ENCODE peak calls at places on chromosomes 6 and 20, in eight cellular contexts. V is RWPE1; O is Calu3; T is H9; I is keratinocyte; X is fibroblast of lung; E is stomach; L is CD4-positive, alpha-beta T cell. U is an unnamed sample.

GRCh38 chr6:27254566-27254965 is 7.1 kb downstream of the PRSS16 start:
- DNase-seq in E (no peak), X (no peak), O (no peak), L (no peak), T (no peak), V (no peak), I (no peak), U (no peak)

GRCh38 chr6:149122850-149123821 is 194.4 kb upstream of the TAB2 start:
- DNase-seq in O (no peak), L (no peak), I (no peak), E (no peak), V (no peak), X (no peak), T (no peak), U (no peak)

GRCh38 chr6:110378552-110378951 is 20.4 kb upstream of the METTL24 start:
- DNase-seq in L (no peak), T (peak), I (no peak), E (no peak), O (no peak), V (no peak), X (no peak), U (no peak)

GRCh38 chr20:43379239-43379917 is 78.3 kb upstream of the SRSF6 start:
- DNase-seq in T (no peak), V (peak), L (no peak), X (peak), I (no peak), E (no peak), O (no peak), U (no peak)

GRCh38 chr6:108293527-108294296 is 1.1 kb upstream of the AFG1L start:
- DNase-seq in T (no peak), E (no peak), L (no peak), V (no peak), X (no peak), I (no peak), O (no peak), U (no peak)

GRCh38 chr6:26136321-26136720 is 49.1 kb downstream of the HFE start:
- DNase-seq in T (no peak), E (no peak), L (no peak), X (no peak), V (no peak), O (no peak), I (no peak), U (no peak)

GRCh38 chr6:131877999-131878789 is 70.4 kb downstream of the ENPP1 start:
- DNase-seq in L (no peak), V (no peak), O (no peak), E (no peak), I (no peak), X (peak), T (no peak), U (peak)

GRCh38 chr20:62368629-62369507 is 1.8 kb upstream of the LAMA5 start:
- DNase-seq in L (no peak), V (peak), E (peak), X (peak), T (peak), O (peak), I (no peak), U (peak)

GRCh38 chr6:42450314-42451145 is 1.2 kb downstream of the TRERF1 start:
- DNase-seq in O (no peak), T (no peak), I (no peak), V (peak), L (no peak), E (no peak), X (peak), U (peak)

GRCh38 chr6:88157106-88157505 is 9.0 kb downstream of the CNR1 start:
- DNase-seq in O (no peak), T (no peak), I (no peak), L (no peak), E (no peak), V (no peak), X (no peak), U (no peak)

GRCh38 chr6:160163425-160163824 is 41.8 kb downstream of the SLC22A1 start:
- DNase-seq in L (no peak), T (no peak), E (no peak), X (no peak), I (no peak), V (no peak), O (no peak), U (no peak)

GRCh38 chr20:31857861-31858835 is 12.2 kb downstream of the DUSP15 start:
- DNase-seq in I (no peak), E (no peak), X (no peak), V (no peak), O (no peak), L (no peak), T (no peak), U (no peak)

DNA sequence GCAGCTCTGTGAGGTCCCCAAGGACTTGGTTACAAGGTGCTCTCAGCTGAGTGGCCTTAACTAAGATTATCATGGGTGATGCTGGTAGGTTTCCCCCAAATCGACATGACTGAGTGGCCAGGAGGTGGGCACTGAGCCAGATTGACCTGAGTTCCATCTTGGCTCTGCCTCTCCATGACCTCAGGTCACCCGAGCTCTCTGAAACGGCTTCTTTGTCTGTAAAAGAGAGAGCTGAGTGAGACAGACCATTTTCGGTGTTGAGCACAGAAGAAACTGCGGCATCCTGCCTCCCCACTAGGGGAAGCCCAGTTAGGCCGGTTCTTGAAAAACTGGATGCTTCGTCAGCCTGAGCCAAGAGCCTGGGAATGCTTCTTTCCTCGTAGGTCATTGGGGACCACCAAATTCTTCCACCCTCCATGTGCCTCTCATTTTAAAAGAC is 14.1 kb upstream of the STX16 start:
- DNase-seq in T (no peak), I (no peak), X (no peak), E (no peak), V (no peak), L (no peak), O (no peak), U (no peak)
- TF ChIP-seq CTCF in T (peak), I (no peak), X (no peak), E (no peak), V (no peak), L (no peak), O (peak), U (no peak)

GRCh38 chr6:161217631-161218030 is 56.2 kb downstream of the AGPAT4 start:
- DNase-seq in X (no peak), O (no peak), T (no peak), E (no peak), L (no peak), I (no peak), V (no peak), U (no peak)

GRCh38 chr6:161215876-161216615 is 57.8 kb downstream of the AGPAT4 start:
- DNase-seq in X (peak), O (no peak), L (no peak), V (no peak), T (no peak), I (no peak), E (no peak), U (no peak)

GRCh38 chr6:161219336-161220079 is 54.4 kb downstream of the AGPAT4 start:
- DNase-seq in E (no peak), L (no peak), T (no peak), X (no peak), I (no peak), O (no peak), V (no peak), U (no peak)

GRCh38 chr6:161216616-161217205 is 57.1 kb downstream of the AGPAT4 start:
- DNase-seq in E (no peak), O (no peak), I (no peak), X (no peak), V (no peak), L (no peak), T (no peak), U (no peak)

GRCh38 chr6:161218222-161218621 is 55.6 kb downstream of the AGPAT4 start:
- DNase-seq in L (no peak), E (no peak), X (no peak), V (no peak), O (no peak), T (no peak), I (no peak), U (no peak)
- TF ChIP-seq CTCF in L (no peak), E (no peak), X (no peak), V (no peak), O (no peak), T (peak), I (peak), U (no peak)

DNA sequence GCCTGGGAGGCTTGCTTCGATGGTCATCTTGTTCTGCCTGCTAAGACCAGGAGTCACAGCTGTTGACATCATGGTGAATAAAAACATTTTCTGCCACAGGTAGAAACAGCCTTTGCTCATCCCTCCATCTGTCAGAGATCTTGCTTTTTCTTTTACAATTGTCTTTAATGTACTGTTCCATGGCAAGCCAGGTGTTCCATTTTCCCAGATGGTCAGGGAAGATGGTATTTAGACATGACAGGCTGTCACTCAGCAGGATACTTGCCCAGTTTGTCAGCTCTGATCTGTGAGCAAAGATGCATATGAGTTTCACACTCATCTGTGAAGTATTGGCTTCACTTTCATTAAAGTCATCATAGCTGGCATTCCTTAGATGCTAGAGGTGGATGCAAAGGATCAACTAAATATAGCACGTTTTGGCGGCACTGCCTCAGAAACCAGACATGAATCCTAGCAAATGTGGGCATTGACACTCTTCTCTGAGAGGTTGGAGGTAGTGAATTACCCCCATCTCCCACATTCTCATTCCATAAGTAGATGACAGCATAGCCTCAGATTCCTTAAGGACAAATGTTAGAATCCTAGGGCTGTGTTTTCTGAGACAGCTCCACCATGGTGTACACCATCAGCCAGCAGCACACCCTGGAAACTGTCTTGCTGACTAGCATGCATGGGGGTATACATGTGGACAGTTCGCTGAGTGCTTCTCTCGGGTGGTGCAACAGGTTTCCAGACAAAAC is 4.2 kb downstream of the SSTR4 start:
- DNase-seq in T (no peak), E (no peak), I (no peak), X (no peak), O (no peak), L (no peak), V (no peak), U (no peak)
- TF ChIP-seq CTCF in T (no peak), E (no peak), I (no peak), X (no peak), O (no peak), L (no peak), V (no peak), U (no peak)

DNA sequence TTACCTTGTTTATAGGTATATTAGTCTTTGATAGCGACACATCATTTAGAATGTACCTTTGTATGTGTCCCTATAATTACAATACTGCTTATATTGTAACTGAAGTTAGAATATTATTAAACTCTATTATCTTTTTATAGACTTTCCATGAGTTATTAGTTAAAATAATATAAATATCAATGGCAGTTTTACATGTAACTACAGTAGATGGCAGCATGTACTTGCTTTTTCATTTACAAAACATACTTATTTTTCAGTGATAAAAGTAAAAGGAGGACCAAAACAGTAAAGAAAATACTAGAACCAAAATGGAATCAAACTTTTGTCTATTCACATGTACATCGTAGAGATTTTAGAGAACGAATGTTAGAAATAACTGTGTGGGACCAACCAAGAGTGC is 364.3 kb downstream of the RIMS1 start:
- DNase-seq in I (no peak), L (no peak), O (no peak), E (no peak), V (no peak), T (no peak), X (peak), U (no peak)
- TF ChIP-seq CTCF in I (no peak), L (no peak), O (no peak), E (no peak), V (no peak), T (no peak), X (no peak), U (no peak)

DNA sequence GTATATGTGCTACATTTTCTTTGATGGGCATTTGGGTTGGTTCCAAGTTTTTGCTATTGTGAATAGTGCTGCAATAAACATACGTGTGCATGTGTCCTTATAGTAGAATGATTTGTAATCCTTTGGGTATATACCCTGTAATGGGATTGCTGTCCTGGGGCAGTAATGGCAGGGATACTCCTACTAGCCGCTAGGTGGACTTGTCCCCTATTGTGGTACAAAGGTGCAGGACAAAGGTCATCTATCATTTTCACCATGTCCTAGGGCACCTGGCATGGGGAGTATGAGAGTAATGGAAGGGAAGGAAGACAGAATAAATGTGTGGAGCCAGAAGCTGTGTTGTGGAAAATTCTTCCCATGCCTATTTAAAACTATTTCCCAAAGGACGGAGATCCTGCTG is 174.6 kb downstream of the CLIC5 start:
- DNase-seq in X (no peak), L (no peak), O (no peak), V (no peak), T (no peak), E (no peak), I (no peak), U (no peak)
- TF ChIP-seq CTCF in X (no peak), L (no peak), O (no peak), V (no peak), T (no peak), E (no peak), I (no peak), U (no peak)

U was measured in MCF 10A.